ENCODE peak calls at places on chromosomes 7 and 10, in eight cellular contexts. K, B, L, U, I, N, G and A are unnamed samples.

GRCh38 chr10:48507933-48508830 is 96.7 kb downstream of the ARHGAP22 start:
- DNase-seq in K (no peak), B (no peak), L (peak; percentile 29), U (peak; percentile 53), I (no peak), N (peak; percentile 43), G (no peak), A (peak; percentile 45)

GRCh38 chr10:61869772-61870520 is 31.6 kb upstream of the ARID5B start:
- DNase-seq in K (no peak), B (no peak), L (peak; percentile 74), U (no peak), I (no peak), N (peak; percentile 24), G (peak; percentile 88), A (no peak)

GRCh38 chr10:102813734-102814455 is 23.3 kb downstream of the CYP17A1 start:
- DNase-seq in K (no peak), B (no peak), L (peak; percentile 82), U (peak; percentile 29), I (peak; percentile 66), N (no peak), G (peak; percentile 57), A (peak; percentile 40)

GRCh38 chr7:47506716-47507354 is 75.1 kb downstream of the TNS3 start:
- DNase-seq in K (no peak), B (no peak), L (peak; percentile 89), U (no peak), I (no peak), N (no peak), G (peak; percentile 93), A (no peak)

GRCh38 chr10:120971671-120972070 is 120.5 kb downstream of the WDR11 start:
- DNase-seq in K (no peak), B (no peak), L (no peak), U (no peak), I (no peak), N (no peak), G (no peak), A (no peak)

GRCh38 chr10:24255907-24256306 is 47.0 kb downstream of the KIAA1217 start:
- DNase-seq in K (peak; percentile 98), B (no peak), L (no peak), U (peak; percentile 40), I (no peak), N (no peak), G (peak; percentile 80), A (peak; percentile 57)

GRCh38 chr7:6576024-6576866 is 1.0 kb upstream of the ZDHHC4 start:
- DNase-seq in K (no peak), B (no peak), L (no peak), U (no peak), I (peak; percentile 37), N (no peak), G (no peak), A (no peak)

GRCh38 chr7:92788559-92789183 is 47.7 kb downstream of the CDK6 start:
- DNase-seq in K (no peak), B (no peak), L (no peak), U (no peak), I (no peak), N (no peak), G (no peak), A (no peak)

GRCh38 chr10:53573498-53573897 is 800.9 kb upstream of the MBL2 start:
- DNase-seq in K (no peak), B (no peak), L (no peak), U (no peak), I (no peak), N (no peak), G (no peak), A (no peak)

GRCh38 chr10:62972103-62972502 is 155.9 kb upstream of the EGR2 start:
- DNase-seq in K (no peak), B (no peak), L (peak; percentile 43), U (no peak), I (no peak), N (no peak), G (peak; percentile 63), A (no peak)

GRCh38 chr10:88037623-88038022 is 174.2 kb downstream of the PTEN start:
- DNase-seq in K (no peak), B (no peak), L (peak; percentile 3), U (no peak), I (no peak), N (no peak), G (no peak), A (no peak)

GRCh38 chr7:48295572-48295971 is 124.3 kb downstream of the ABCA13 start:
- DNase-seq in K (no peak), B (no peak), L (no peak), U (no peak), I (no peak), N (no peak), G (no peak), A (no peak)

GRCh38 chr7:85070967-85071628 is 115.8 kb downstream of the SEMA3D start:
- DNase-seq in K (peak; percentile 40), B (no peak), L (no peak), U (no peak), I (no peak), N (no peak), G (peak; percentile 76), A (no peak)

GRCh38 chr7:141071260-141071854 is 2.5 kb upstream of the TMEM178B start:
- DNase-seq in K (no peak), B (no peak), L (no peak), U (peak; percentile 38), I (no peak), N (no peak), G (no peak), A (peak; percentile 74)
- TF ChIP-seq CTCF in K (no peak), B (peak; percentile 12), L (no peak), U (peak; percentile 24), I (no peak), N (no peak), G (no peak), A (no peak)

GRCh38 chr7:43693687-43694398 is 35.5 kb downstream of the COA1 start:
- DNase-seq in K (no peak), B (no peak), L (peak; percentile 41), U (no peak), I (no peak), N (peak; percentile 73), G (peak; percentile 91), A (no peak)

GRCh38 chr7:43691611-43692010 is 37.7 kb downstream of the COA1 start:
- DNase-seq in K (no peak), B (no peak), L (no peak), U (no peak), I (no peak), N (no peak), G (no peak), A (no peak)

GRCh38 chr7:43692582-43693373 is 36.5 kb downstream of the COA1 start:
- DNase-seq in K (no peak), B (no peak), L (no peak), U (no peak), I (no peak), N (no peak), G (no peak), A (no peak)

GRCh38 chr7:43686991-43687390 is 42.3 kb downstream of the COA1 start:
- DNase-seq in K (no peak), B (no peak), L (no peak), U (no peak), I (no peak), N (no peak), G (peak; percentile 56), A (no peak)

DNA sequence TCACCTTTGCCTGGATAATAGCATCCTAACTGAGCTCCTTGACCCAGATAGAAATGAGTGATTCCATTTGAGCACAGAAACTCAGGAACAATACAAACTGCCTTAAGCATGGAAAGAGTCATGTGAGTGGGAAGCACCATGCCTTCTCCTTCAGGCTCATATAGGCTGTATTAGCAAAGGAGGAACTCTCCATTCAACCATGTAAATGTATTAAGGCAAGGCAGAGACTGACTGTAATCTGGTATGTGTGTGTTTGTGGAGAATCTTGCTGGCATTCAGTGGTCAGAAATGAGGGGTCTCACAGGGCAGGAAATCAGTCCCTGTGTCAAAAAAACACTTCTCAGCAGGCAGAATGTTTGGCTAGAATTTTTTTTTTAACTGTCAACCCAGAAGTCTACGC is 40.2 kb downstream of the COA1 start:
- DNase-seq in K (no peak), B (no peak), L (no peak), U (no peak), I (no peak), N (no peak), G (peak; percentile 35), A (no peak)
- H3K4me3 ChIP-seq in K (no peak overlapping the region), B (no peak overlapping the region), L (no peak overlapping the region), U (no peak overlapping the region), I (no peak overlapping the region), N (no peak overlapping the region), G (no peak overlapping the region), A (no peak overlapping the region)

GRCh38 chr10:33805831-33806230 is 471.4 kb upstream of the NRP1 start:
- DNase-seq in K (no peak), B (no peak), L (peak; percentile 17), U (no peak), I (no peak), N (no peak), G (no peak), A (no peak)

GRCh38 chr10:33808475-33808874 is 474.0 kb upstream of the NRP1 start:
- DNase-seq in K (no peak), B (no peak), L (no peak), U (no peak), I (no peak), N (no peak), G (peak; percentile 73), A (no peak)

GRCh38 chr10:33804534-33804933 is 470.1 kb upstream of the NRP1 start:
- DNase-seq in K (no peak), B (no peak), L (no peak), U (no peak), I (no peak), N (no peak), G (no peak), A (no peak)

GRCh38 chr10:33810986-33811385 is 476.5 kb upstream of the NRP1 start:
- DNase-seq in K (no peak), B (no peak), L (no peak), U (no peak), I (no peak), N (no peak), G (no peak), A (no peak)

GRCh38 chr10:33807527-33808377 is 473.3 kb upstream of the NRP1 start:
- DNase-seq in K (no peak), B (no peak), L (no peak), U (no peak), I (no peak), N (no peak), G (no peak), A (no peak)
- TF ChIP-seq CTCF in K (no peak), B (no peak), L (no peak), U (no peak), I (no peak), N (no peak), G (no peak), A (no peak)

DNA sequence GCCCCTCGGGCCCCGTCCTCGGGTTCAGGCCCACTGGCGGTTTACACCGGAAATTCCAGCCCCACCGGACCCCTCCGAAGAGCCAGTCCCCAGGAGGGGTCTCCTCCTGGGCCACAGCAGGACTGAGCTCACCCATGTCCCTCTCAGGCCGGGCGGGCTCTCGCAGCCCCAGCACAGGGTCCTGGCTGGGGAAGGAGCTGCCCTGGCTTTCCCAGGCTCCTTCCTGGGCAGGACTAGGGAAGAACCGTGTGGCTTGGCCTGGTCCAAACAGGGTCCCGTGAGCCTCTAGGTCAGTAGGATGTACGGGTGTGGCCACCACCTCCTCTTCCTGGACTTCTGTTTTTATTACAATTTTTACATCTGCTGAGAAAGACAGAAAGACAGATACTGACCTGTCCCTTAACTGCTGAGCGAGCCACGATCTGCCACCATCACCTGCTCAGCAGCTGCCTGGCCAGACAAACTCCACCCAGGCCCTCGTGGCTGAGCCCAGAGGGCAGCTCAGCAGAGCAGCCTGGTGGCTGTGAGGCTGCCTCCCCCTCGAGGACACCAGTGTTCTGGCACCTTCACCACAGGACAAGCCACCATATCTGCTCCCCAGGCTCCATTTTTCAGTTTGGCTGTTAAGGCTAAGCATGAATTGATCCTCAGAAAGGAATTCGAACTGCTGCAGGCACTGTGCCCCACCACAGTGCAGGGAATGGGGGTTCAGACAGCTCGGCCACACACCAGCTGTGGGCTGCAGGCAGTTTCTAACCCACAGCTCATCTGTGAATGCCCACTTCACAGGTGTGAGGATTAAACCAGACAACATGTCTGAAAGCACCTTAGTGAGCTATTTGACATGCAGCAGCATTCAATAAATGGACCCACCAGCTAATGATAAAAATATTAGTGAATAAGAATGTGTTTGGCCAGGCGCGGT is 14.5 kb upstream of the ZNF777 start:
- DNase-seq in K (no peak), B (no peak), L (no peak), U (no peak), I (no peak), N (no peak), G (no peak), A (no peak)
- H3K4me3 ChIP-seq in K (no peak overlapping the region), B (no peak overlapping the region), L (no peak overlapping the region), U (no peak overlapping the region), I (no peak overlapping the region), N (no peak overlapping the region), G (no peak overlapping the region), A (no peak overlapping the region)